ENCODE peak calls at places on chromosome 7, in four cellular contexts. Y is H1, T is K562, B is GM12878. J is an unnamed sample.

GRCh38 chr7:44221231-44221791 is 20.5 kb downstream of the YKT6 start:
- DNase-seq in T (peak), B (no peak), Y (no peak), J (no peak)

GRCh38 chr7:78039791-78040776 is 241.5 kb downstream of the PHTF2 start:
- DNase-seq in T (peak), B (no peak), Y (peak), J (no peak)

GRCh38 chr7:46559194-46559576 is 638.1 kb upstream of the IGFBP3 start:
- DNase-seq in T (no peak), Y (no peak), B (no peak), J (no peak)

GRCh38 chr7:124686543-124687161 is 78.9 kb downstream of the GPR37 start:
- DNase-seq in Y (no peak), T (no peak), B (no peak), J (no peak)

GRCh38 chr7:99005776-99006175 is 127.4 kb downstream of the TRRAP start:
- DNase-seq in B (no peak), Y (no peak), T (no peak), J (no peak)

GRCh38 chr7:53350241-53350640 is 314.8 kb downstream of the POM121L12 start:
- DNase-seq in T (peak), B (no peak), Y (peak), J (no peak)

GRCh38 chr7:25832456-25832855 is 319.5 kb upstream of the NFE2L3 start:
- DNase-seq in B (no peak), T (no peak), Y (no peak), J (peak)

GRCh38 chr7:52540041-52540440 is 495.4 kb upstream of the POM121L12 start:
- DNase-seq in B (no peak), Y (no peak), T (no peak), J (no peak)

GRCh38 chr7:94395141-94396041 is 696 bp downstream of the COL1A2 start:
- DNase-seq in Y (no peak), T (peak), B (peak), J (peak)

GRCh38 chr7:150875791-150876190 is 23.5 kb downstream of the AOC1 start:
- DNase-seq in T (peak), B (no peak), Y (no peak), J (no peak)

GRCh38 chr7:127119517-127119916 is 133.2 kb downstream of the GRM8 start:
- DNase-seq in B (no peak), Y (no peak), T (no peak), J (no peak)

GRCh38 chr7:33073243-33073642 is 10.7 kb upstream of the NT5C3A start:
- DNase-seq in T (no peak), B (no peak), Y (no peak), J (no peak)

GRCh38 chr7:15376601-15377000 is 185.2 kb downstream of the AGMO start:
- DNase-seq in B (no peak), Y (no peak), T (no peak), J (no peak)

GRCh38 chr7:13742126-13742525 is 247.3 kb downstream of the ETV1 start:
- DNase-seq in Y (peak), T (no peak), B (no peak), J (no peak)

GRCh38 chr7:77904252-77904651 is 105.7 kb downstream of the PHTF2 start:
- DNase-seq in T (no peak), Y (no peak), B (no peak), J (no peak)

GRCh38 chr7:106243893-106244292 is 40.9 kb downstream of the NAMPT start:
- DNase-seq in B (no peak), Y (no peak), T (no peak), J (no peak)

GRCh38 chr7:132276986-132277716 is 299.1 kb downstream of the PLXNA4 start:
- DNase-seq in Y (no peak), T (no peak), B (no peak), J (no peak)

GRCh38 chr7:19369806-19370205 is 224.6 kb upstream of the FERD3L start:
- DNase-seq in B (no peak), Y (no peak), T (no peak), J (no peak)

GRCh38 chr7:38855867-38856266 is 53.1 kb downstream of the VPS41 start:
- DNase-seq in Y (no peak), B (no peak), T (no peak), J (no peak)

DNA sequence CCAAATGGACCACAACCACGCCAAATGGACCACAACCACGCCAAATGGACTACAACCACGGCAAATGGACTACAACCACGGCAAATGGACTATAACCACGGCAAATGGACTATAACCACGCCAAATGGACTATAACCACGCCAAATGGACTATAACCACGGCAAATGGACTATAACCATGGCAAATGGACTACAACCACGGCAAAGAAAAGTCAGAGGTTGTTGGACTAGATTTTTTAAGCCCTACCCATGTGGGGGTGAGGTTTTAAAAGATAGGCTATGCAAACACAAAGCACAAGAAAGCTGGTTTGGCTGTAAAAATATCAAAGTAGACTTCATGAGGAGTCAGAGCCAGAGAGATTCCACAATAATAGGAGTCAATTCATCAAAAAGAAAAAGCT is 55.8 kb downstream of the NCAPG2 start:
- DNase-seq in B (no peak), T (no peak), Y (no peak), J (peak)
- TF ChIP-seq HDAC6 in B (no peak), T (no peak), Y (no peak), J (no peak)

DNA sequence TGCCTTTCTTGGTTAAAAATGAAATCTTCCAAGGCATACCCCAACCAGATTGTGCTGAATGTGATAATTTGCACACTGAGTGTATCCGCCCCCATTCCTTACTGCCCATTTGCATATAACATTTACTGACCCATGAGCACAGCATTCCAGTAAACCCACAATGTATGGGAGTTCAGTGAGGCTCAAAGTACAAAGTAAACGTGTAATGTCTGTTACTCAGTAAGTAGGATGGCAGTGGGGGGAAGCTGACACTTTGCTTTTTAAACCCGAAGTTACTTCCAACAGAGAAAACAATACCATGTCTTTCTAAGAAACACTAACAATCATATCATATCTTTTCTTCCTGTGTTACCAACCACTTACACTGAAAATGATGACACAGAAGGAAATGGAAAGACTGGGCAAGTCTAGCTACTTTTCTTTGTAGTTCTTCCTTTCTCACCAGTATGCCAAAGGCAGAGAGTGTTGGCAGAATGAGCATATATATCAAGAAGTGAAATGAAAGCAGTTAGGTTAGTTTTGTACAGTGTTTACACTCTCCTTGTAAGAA is 27.1 kb upstream of the SOSTDC1 start:
- DNase-seq in T (no peak), B (no peak), Y (no peak), J (peak)
- TF ChIP-seq HDAC6 in T (no peak), B (no peak), Y (no peak), J (no peak)

GRCh38 chr7:55244346-55244745 is 120.8 kb upstream of the LANCL2 start:
- DNase-seq in B (no peak), T (no peak), Y (no peak), J (no peak)

GRCh38 chr7:55241958-55242357 is 123.2 kb upstream of the LANCL2 start:
- DNase-seq in Y (no peak), B (no peak), T (no peak), J (no peak)

GRCh38 chr7:55240418-55241142 is 124.6 kb upstream of the LANCL2 start:
- DNase-seq in B (no peak), Y (no peak), T (no peak), J (no peak)

GRCh38 chr7:55245271-55245723 is 119.8 kb upstream of the LANCL2 start:
- DNase-seq in T (no peak), Y (no peak), B (no peak), J (peak)

GRCh38 chr7:55242613-55243012 is 122.5 kb upstream of the LANCL2 start:
- DNase-seq in T (no peak), Y (no peak), B (no peak), J (no peak)
- TF ChIP-seq HDAC6 in T (no peak), Y (no peak), B (no peak), J (no peak)

GRCh38 chr7:68679456-68680234 is 918.6 kb upstream of the AUTS2 start:
- DNase-seq in Y (no peak), T (no peak), B (no peak), J (no peak)
- TF ChIP-seq HDAC6 in Y (no peak), T (no peak), B (no peak), J (no peak)

GRCh38 chr7:110922906-110923305 is 168.0 kb upstream of the LRRN3 start:
- DNase-seq in B (no peak), T (no peak), Y (no peak), J (peak)

GRCh38 chr7:110918949-110919548 is 171.9 kb upstream of the LRRN3 start:
- DNase-seq in T (no peak), B (peak), Y (no peak), J (no peak)

GRCh38 chr7:110921478-110922210 is 169.3 kb upstream of the LRRN3 start:
- DNase-seq in B (no peak), Y (no peak), T (no peak), J (no peak)
- TF ChIP-seq HDAC6 in B (no peak), Y (no peak), T (no peak), J (no peak)

DNA sequence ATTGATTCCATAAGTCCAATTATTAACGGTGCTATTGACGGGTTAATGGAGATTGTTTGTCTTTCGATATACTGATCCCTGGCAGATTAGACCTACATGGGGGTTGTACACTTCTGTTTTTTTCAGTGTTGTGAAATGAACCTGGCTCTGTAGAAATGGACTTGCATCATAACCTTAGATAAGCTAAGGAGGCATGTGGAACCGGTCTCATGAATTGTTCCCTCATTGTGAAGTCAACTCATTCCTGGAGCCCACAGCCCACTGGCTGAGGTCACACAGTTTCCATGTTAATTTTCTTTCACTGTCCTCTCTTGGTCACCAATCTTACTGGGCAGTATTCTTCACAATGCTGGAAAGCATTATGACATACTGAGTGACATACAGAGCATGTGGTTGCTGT is 202.8 kb downstream of the BMPER start:
- DNase-seq in B (no peak), T (no peak), Y (no peak), J (no peak)
- TF ChIP-seq HDAC6 in B (no peak), T (no peak), Y (no peak), J (no peak)

DNA sequence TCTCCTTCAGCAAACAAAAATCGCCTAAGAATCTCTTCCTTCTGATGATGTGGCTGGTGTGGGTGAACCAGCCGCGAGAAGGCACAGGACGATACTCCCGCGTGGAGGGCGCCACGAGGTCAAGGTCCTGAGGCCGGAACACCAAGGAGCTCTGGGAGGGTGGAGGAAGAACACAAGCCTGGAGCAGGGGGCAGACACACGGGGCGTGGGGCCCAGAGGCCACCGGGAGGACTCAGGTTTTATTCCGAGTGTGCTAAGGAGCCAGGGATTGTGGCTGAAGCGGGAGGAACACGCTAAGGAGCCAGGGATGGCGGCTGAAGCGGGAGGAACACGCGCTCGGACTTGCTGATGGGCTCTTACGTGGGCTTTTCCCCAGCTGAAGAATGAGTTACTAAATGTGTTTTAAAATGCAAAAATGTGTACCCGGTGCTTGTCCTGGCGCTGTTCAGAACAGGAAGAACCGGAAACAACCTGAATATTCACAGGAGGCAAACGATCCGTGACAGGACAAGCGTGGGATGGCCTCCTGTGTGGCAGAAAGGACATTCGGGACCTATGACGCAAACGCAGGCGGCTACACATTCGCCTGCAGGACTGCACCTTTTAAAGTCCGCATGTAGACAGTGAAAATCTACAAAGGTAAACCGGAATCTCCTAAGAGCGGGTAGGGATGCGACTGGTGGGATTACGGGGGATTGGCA is 64.0 kb downstream of the MAD1L1 start:
- DNase-seq in T (no peak), Y (no peak), B (no peak), J (no peak)
- TF ChIP-seq HDAC6 in T (no peak), Y (no peak), B (no peak), J (no peak)

GRCh38 chr7:28081016-28081415 is 99.6 kb downstream of the JAZF1 start:
- DNase-seq in Y (no peak), T (no peak), B (no peak), J (no peak)

GRCh38 chr7:28076421-28077163 is 104.0 kb downstream of the JAZF1 start:
- DNase-seq in B (no peak), Y (no peak), T (no peak), J (no peak)

GRCh38 chr7:28077616-28078015 is 103.0 kb downstream of the JAZF1 start:
- DNase-seq in Y (no peak), B (no peak), T (no peak), J (no peak)

GRCh38 chr7:28075674-28076358 is 104.8 kb downstream of the JAZF1 start:
- DNase-seq in Y (no peak), T (no peak), B (no peak), J (no peak)

GRCh38 chr7:28078036-28078901 is 102.3 kb downstream of the JAZF1 start:
- DNase-seq in T (peak), Y (no peak), B (no peak), J (peak)
- TF ChIP-seq HDAC6 in T (no peak), Y (no peak), B (no peak), J (no peak)

GRCh38 chr7:149713061-149713730 is 60.2 kb downstream of the ZNF467 start:
- DNase-seq in B (no peak), T (no peak), Y (no peak), J (no peak)
- TF ChIP-seq HDAC6 in B (no peak), T (no peak), Y (no peak), J (no peak)

GRCh38 chr7:128938524-128939074 is 872 bp downstream of the IRF5 start:
- DNase-seq in T (peak), B (no peak), Y (no peak), J (no peak)
- TF ChIP-seq HDAC6 in T (no peak), B (no peak), Y (no peak), J (no peak)

J was measured in HepG2.